ENCODE peak calls at places on chromosomes 4 and X, in four cellular contexts. I, C, L and M are unnamed samples. For H3K9me3, the result is how much of the 10 kb centered on the place peaks cover.

GRCh38 chr4:109078724-109079123 is 223.7 kb downstream of the COL25A1 start:
- DNase-seq in I (peak), C (no peak), L (no peak), M (peak)

GRCh38 chr4:1318046-1318375 is 28.3 kb downstream of the MAEA start:
- DNase-seq in L (no peak), C (no peak), I (no peak), M (no peak)

GRCh38 chrX:110418220-110418856 is 59.7 kb downstream of the RTL9 start:
- DNase-seq in L (peak), I (peak), C (no peak), M (peak)

GRCh38 chrX:70132244-70132643 is 1.0 kb upstream of the IGBP1 start:
- DNase-seq in L (no peak), I (peak), C (no peak), M (no peak)

GRCh38 chrX:38206036-38206435 is 14.6 kb downstream of the SRPX start:
- DNase-seq in I (peak), C (no peak), L (no peak), M (no peak)

GRCh38 chrX:93538575-93538974 is 134.8 kb downstream of the NAP1L3 start:
- DNase-seq in C (no peak), I (no peak), L (no peak), M (peak)

GRCh38 chrX:14095702-14096101 is 66.0 kb upstream of the GEMIN8 start:
- DNase-seq in C (peak), L (peak), I (peak), M (peak)

GRCh38 chr4:92307156-92307555 is 3.4 kb downstream of the GRID2 start:
- DNase-seq in I (no peak), C (no peak), L (no peak), M (no peak)

GRCh38 chr4:180028682-180029081 is 2214.5 kb upstream of the TENM3 start:
- DNase-seq in I (peak), L (no peak), C (peak), M (peak)

GRCh38 chr4:17968721-17969120 is 52.8 kb downstream of the LCORL start:
- DNase-seq in C (no peak), I (no peak), L (no peak), M (no peak)

GRCh38 chrX:48516285-48516684 is 5.3 kb upstream of the EBP start:
- DNase-seq in I (no peak), L (no peak), C (no peak), M (no peak)

GRCh38 chrX:13131511-13132137 is 87.2 kb upstream of the FAM9C start:
- DNase-seq in I (no peak), L (no peak), C (peak), M (no peak)

GRCh38 chr4:18020145-18020670 is 1.3 kb downstream of the LCORL start:
- DNase-seq in L (no peak), I (peak), C (no peak), M (peak)

GRCh38 chr4:182881928-182882327 is 35.3 kb downstream of the DCTD start:
- DNase-seq in L (peak), C (no peak), I (no peak), M (no peak)

GRCh38 chrX:150958177-150958576 is 25.0 kb upstream of the HMGB3 start:
- DNase-seq in C (no peak), L (no peak), I (no peak), M (no peak)

GRCh38 chr4:105956566-105956965 is 61.3 kb downstream of the NPNT start:
- DNase-seq in L (no peak), I (peak), C (no peak), M (peak)

GRCh38 chr4:112895785-112896184 is 153.7 kb upstream of the ANK2 start:
- DNase-seq in I (peak), L (no peak), C (no peak), M (no peak)

GRCh38 chrX:132651411-132652086 is 162.7 kb upstream of the MBNL3 start:
- DNase-seq in C (no peak), L (no peak), I (peak), M (no peak)

GRCh38 chr4:152935661-152936445 is at the start of gene FHDC1:
- DNase-seq in L (peak), I (no peak), C (no peak), M (peak)

GRCh38 chrX:152451731-152451980 is 541 bp upstream of the GABRA3 start:
- DNase-seq in C (no peak), L (no peak), I (no peak), M (no peak)
- H3K9me3 ChIP-seq in C (under half), L (under half), I (under half), M (under half)

DNA sequence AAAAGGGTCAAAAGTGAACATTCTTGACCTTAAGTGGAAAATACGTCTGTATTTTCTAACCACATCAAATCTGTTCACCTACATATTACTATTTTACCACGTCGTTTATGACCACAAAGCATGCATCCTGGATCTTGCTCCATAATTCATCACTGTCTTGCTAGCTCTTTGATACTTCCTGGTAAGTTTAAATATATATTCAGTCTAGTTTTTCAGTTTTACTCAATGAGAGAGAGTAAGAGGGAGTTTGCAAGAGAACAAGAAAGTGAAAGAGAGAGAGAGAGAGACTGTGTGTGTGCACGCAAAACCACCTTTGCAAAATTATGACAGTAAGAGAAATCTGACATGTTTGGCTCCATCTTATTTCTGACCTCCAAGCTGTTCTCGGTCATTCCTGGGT is 173.7 kb upstream of the GALNTL6 start:
- DNase-seq in C (no peak), I (no peak), L (no peak), M (no peak)
- H3K9me3 ChIP-seq in C (under half), I (under half), L (under half), M (under half)

GRCh38 chrX:145715641-145716138 is 101.9 kb upstream of the SLITRK2 start:
- DNase-seq in I (peak), C (no peak), L (no peak), M (no peak)

DNA sequence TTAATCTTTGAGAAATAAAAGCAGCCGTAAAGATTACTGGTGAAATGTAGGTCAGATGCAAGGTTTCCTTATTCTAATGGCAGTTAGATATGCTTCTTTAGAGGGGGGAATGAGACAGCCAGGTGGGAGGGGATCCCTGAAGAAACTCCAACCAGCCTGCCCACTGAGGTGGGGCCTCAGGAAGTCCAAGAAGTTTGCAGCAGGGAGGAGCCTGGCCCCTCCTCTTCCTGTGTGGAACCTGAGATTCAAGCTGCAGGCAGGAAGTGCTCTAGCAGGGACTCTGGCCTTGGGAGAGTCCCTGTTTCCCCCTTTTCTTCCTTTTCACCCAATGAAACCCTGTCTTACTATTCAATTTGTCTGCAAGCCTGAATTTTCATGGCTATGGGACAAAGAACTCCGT is 101.4 kb upstream of the SLITRK2 start:
- DNase-seq in C (no peak), I (no peak), L (no peak), M (no peak)
- H3K9me3 ChIP-seq in C (under half), I (under half), L (under half), M (under half)

GRCh38 chrX:97846718-97847237 is 963.1 kb downstream of the RPA4 start:
- DNase-seq in I (no peak), C (no peak), L (no peak), M (no peak)

GRCh38 chrX:97845451-97845850 is 961.7 kb downstream of the RPA4 start:
- DNase-seq in L (no peak), C (no peak), I (no peak), M (no peak)

GRCh38 chrX:97847885-97848679 is 964.4 kb downstream of the RPA4 start:
- DNase-seq in I (no peak), L (no peak), C (no peak), M (no peak)

GRCh38 chrX:97844943-97845342 is 961.2 kb downstream of the RPA4 start:
- DNase-seq in C (no peak), I (no peak), L (no peak), M (no peak)

GRCh38 chrX:97846228-97846627 is 962.5 kb downstream of the RPA4 start:
- DNase-seq in C (no peak), I (no peak), L (no peak), M (no peak)
- H3K9me3 ChIP-seq in C (under half), I (under half), L (under half), M (under half)

GRCh38 chrX:144717682-144718081 is 529.6 kb upstream of the SPANXN1 start:
- DNase-seq in I (no peak), L (no peak), C (no peak), M (no peak)

DNA sequence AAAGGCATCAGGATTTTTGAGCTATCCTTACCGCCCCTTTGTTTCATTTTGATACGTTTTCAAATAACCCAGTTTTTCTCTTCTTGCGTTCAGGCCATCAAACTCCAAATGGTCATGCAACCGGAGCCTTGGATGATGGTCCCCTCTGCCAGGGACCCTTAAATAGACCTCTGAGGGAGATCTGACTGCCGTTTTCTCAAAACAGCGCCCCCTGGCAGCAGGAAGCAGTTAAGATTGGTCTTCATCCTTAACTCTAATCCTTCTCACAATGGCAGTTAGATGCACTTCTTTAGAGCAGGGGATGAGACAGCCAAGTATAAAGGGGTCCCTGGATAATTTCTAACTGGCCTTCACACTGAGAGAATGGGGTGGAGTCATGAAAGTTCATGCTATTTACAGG is 525.0 kb upstream of the SPANXN1 start:
- DNase-seq in C (no peak), I (no peak), L (no peak), M (no peak)
- H3K9me3 ChIP-seq in C (half or more), I (under half), L (under half), M (under half)